ENCODE peak calls at places on chromosomes 12 and 14, in nine cellular contexts. S, X, R, K, B, P, H, D and T are unnamed samples.

GRCh38 chr12:123390415-123391093 is 6.6 kb downstream of the KMT5A start:
- DNase-seq in S (no peak), X (no peak), R (no peak), K (no peak), B (no peak), P (no peak), H (no peak), D (no peak), T (no peak)

GRCh38 chr14:22883191-22883976 is at the start of gene REM2:
- DNase-seq in S (no peak), X (no peak), R (no peak), K (no peak), B (no peak), P (no peak), H (no peak), D (no peak), T (no peak)

GRCh38 chr12:79725987-79726386 is 35.2 kb upstream of the PAWR start:
- DNase-seq in S (peak; percentile 81), X (peak; percentile 24), R (no peak), K (no peak), B (no peak), P (no peak), H (no peak), D (peak; percentile 84), T (peak; percentile 48)

GRCh38 chr12:11958216-11959091 is 112.3 kb upstream of the BCL2L14 start:
- DNase-seq in S (peak; percentile 92), X (peak; percentile 78), R (no peak), K (no peak), B (no peak), P (peak; percentile 43), H (no peak), D (peak; percentile 95), T (peak; percentile 87)

GRCh38 chr12:102120564-102120873 is 536 bp downstream of the PARPBP start:
- DNase-seq in S (peak; percentile 37), X (no peak), R (no peak), K (no peak), B (no peak), P (no peak), H (no peak), D (no peak), T (no peak)

GRCh38 chr12:3117628-3118027 is 40.4 kb downstream of the TSPAN9 start:
- DNase-seq in S (peak; percentile 54), X (peak; percentile 80), R (no peak), K (no peak), B (no peak), P (no peak), H (peak; percentile 20), D (peak; percentile 93), T (no peak)

GRCh38 chr12:13454991-13455696 is 258.6 kb downstream of the EMP1 start:
- DNase-seq in S (no peak), X (no peak), R (no peak), K (no peak), B (no peak), P (no peak), H (no peak), D (no peak), T (no peak)

GRCh38 chr14:50025776-50026175 is 90.6 kb downstream of the VCPKMT start:
- DNase-seq in S (no peak), X (no peak), R (no peak), K (no peak), B (no peak), P (peak; percentile 45), H (no peak), D (peak; percentile 48), T (no peak)

GRCh38 chr12:120090626-120091295 is 25.8 kb downstream of the RAB35 start:
- DNase-seq in S (no peak), X (no peak), R (no peak), K (no peak), B (no peak), P (no peak), H (no peak), D (no peak), T (no peak)

GRCh38 chr12:80313184-80313583 is 130.9 kb upstream of the PTPRQ start:
- DNase-seq in S (no peak), X (no peak), R (no peak), K (no peak), B (no peak), P (no peak), H (no peak), D (no peak), T (no peak)

GRCh38 chr12:89731614-89732013 is 23.0 kb upstream of the ATP2B1 start:
- DNase-seq in S (no peak), X (no peak), R (no peak), K (no peak), B (no peak), P (no peak), H (no peak), D (peak; percentile 82), T (no peak)

GRCh38 chr12:76529226-76529918 is 30.2 kb downstream of the OSBPL8 start:
- DNase-seq in S (no peak), X (no peak), R (no peak), K (no peak), B (no peak), P (peak; percentile 4), H (no peak), D (peak; percentile 14), T (no peak)

GRCh38 chr12:27864521-27864920 is 84.5 kb upstream of the MANSC4 start:
- DNase-seq in S (no peak), X (no peak), R (no peak), K (no peak), B (no peak), P (no peak), H (no peak), D (peak; percentile 44), T (no peak)

GRCh38 chr14:74915826-74916225 is 7.2 kb downstream of the RPS6KL1 start:
- DNase-seq in S (no peak), X (no peak), R (no peak), K (no peak), B (no peak), P (no peak), H (no peak), D (no peak), T (no peak)

GRCh38 chr14:68459480-68460136 is 333.3 kb downstream of the ZFP36L1 start:
- DNase-seq in S (no peak), X (no peak), R (no peak), K (no peak), B (no peak), P (no peak), H (no peak), D (no peak), T (no peak)

DNA sequence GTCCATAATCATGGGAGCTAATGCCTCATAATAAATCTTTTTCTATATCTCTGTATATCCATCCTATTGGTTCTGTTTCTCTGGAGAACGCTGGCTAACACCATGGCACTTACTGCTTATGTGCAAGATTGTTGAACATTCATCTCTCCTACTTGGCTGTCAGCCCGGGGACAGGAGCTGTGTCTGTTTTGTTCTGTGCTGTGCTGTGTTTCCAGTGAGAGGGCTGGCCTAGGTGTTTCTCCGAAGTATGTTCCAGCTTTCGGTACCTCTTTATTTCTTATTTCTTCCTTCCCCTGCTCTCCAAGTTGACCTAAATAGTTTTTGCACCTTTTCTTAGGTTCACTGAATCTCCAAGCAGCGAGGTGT is 18.8 kb upstream of the NR4A1 start:
- DNase-seq in S (no peak), X (no peak), R (peak; percentile 88), K (no peak), B (no peak), P (no peak), H (peak; percentile 84), D (peak; percentile 80), T (no peak)
- H3K27ac ChIP-seq in S (no peak overlapping the region), X (peak overlapping the region; percentile 22), R (peak overlapping the region; percentile 91), K (peak overlapping the region; percentile 43), B (no peak overlapping the region), P (peak overlapping the region; percentile 44), H (peak overlapping the region; percentile 97), D (peak overlapping the region; percentile 25), T (no peak overlapping the region)

GRCh38 chr14:51653096-51653814 is 1.5 kb downstream of the FRMD6 start:
- DNase-seq in S (peak; percentile 65), X (no peak), R (no peak), K (no peak), B (no peak), P (peak; percentile 58), H (no peak), D (peak; percentile 60), T (no peak)
- H3K27ac ChIP-seq in S (peak overlapping the region; percentile 86), X (peak overlapping the region; percentile 87), R (peak overlapping the region; percentile 96), K (no peak overlapping the region), B (no peak overlapping the region), P (peak overlapping the region; percentile 97), H (peak overlapping the region; percentile 98), D (peak overlapping the region; percentile 96), T (peak overlapping the region; percentile 83)

GRCh38 chr12:1948883-1949282 is 30.4 kb upstream of the CACNA2D4 start:
- DNase-seq in S (no peak), X (no peak), R (no peak), K (no peak), B (no peak), P (no peak), H (no peak), D (no peak), T (no peak)

GRCh38 chr12:1947081-1947480 is 28.6 kb upstream of the CACNA2D4 start:
- DNase-seq in S (no peak), X (peak; percentile 20), R (no peak), K (no peak), B (no peak), P (no peak), H (no peak), D (peak; percentile 82), T (no peak)

GRCh38 chr12:1949771-1950470 is 31.5 kb upstream of the CACNA2D4 start:
- DNase-seq in S (no peak), X (no peak), R (no peak), K (no peak), B (no peak), P (no peak), H (no peak), D (no peak), T (peak; percentile 58)

GRCh38 chr12:1946311-1946710 is 27.9 kb upstream of the CACNA2D4 start:
- DNase-seq in S (no peak), X (no peak), R (no peak), K (no peak), B (no peak), P (no peak), H (no peak), D (no peak), T (no peak)
- H3K27ac ChIP-seq in S (no peak overlapping the region), X (no peak overlapping the region), R (no peak overlapping the region), K (no peak overlapping the region), B (no peak overlapping the region), P (no peak overlapping the region), H (no peak overlapping the region), D (no peak overlapping the region), T (no peak overlapping the region)

DNA sequence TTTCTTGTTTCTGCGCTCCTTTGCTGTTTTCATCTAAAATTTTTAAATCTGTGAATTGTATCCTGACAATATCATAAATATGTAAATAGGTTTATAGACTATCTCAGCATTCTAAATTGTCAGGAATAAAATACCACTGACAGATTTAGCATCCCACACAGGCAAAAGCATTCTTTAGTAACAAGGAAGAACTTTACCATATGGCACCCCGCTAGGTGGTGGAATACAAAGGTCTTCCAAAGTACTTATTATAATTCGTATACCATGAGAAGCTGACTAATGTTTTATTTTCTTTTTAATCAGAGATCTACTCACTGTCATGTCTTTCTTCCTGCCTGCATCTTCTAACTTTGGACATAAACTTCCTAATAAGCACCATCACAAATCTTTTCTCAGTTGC is 328.8 kb upstream of the NOVA1 start:
- DNase-seq in S (no peak), X (no peak), R (no peak), K (no peak), B (no peak), P (no peak), H (no peak), D (no peak), T (no peak)
- H3K27ac ChIP-seq in S (no peak overlapping the region), X (no peak overlapping the region), R (no peak overlapping the region), K (no peak overlapping the region), B (no peak overlapping the region), P (no peak overlapping the region), H (no peak overlapping the region), D (no peak overlapping the region), T (no peak overlapping the region)

GRCh38 chr14:70887207-70888150 is 19.8 kb upstream of the PCNX1 start:
- DNase-seq in S (no peak), X (peak; percentile 86), R (no peak), K (no peak), B (no peak), P (no peak), H (no peak), D (peak; percentile 98), T (no peak)
- H3K27ac ChIP-seq in S (no peak overlapping the region), X (peak overlapping the region; percentile 90), R (no peak overlapping the region), K (no peak overlapping the region), B (no peak overlapping the region), P (no peak overlapping the region), H (no peak overlapping the region), D (peak overlapping the region; percentile 65), T (peak overlapping the region; percentile 67)